ENCODE peak calls at places on chromosome 18, in eight cellular contexts. Q is effector memory CD4-positive, alpha-beta T cell; V is adrenal gland; W is right lobe of liver; X is endodermal cell; F is AG04450; Y is mammary epithelial cell; K is brain microvascular endothelial cell. D is an unnamed sample.

GRCh38 chr18:13464432-13465125 is 246.0 kb downstream of the LDLRAD4 start:
- DNase-seq in V (no peak), W (peak; percentile 76), Q (peak; percentile 70), F (no peak), Y (no peak), K (no peak), X (peak; percentile 33), D (no peak)

GRCh38 chr18:34339155-34339554 is 114.4 kb upstream of the NOL4 start:
- DNase-seq in Y (no peak), V (no peak), Q (no peak), X (no peak), F (no peak), K (no peak), W (no peak), D (no peak)

GRCh38 chr18:12839526-12840196 is 44.4 kb downstream of the PTPN2 start:
- DNase-seq in K (no peak), W (no peak), X (no peak), Y (peak; percentile 42), Q (no peak), F (no peak), V (no peak), D (no peak)

GRCh38 chr18:26863122-26863879 is 2.2 kb downstream of the AQP4 start:
- DNase-seq in V (peak; percentile 45), F (no peak), W (peak; percentile 91), K (no peak), Q (no peak), Y (peak; percentile 34), X (peak; percentile 90), D (peak; percentile 70)

GRCh38 chr18:8380926-8381325 is 228.3 kb upstream of the RAB12 start:
- DNase-seq in F (no peak), K (no peak), W (no peak), Q (no peak), Y (no peak), V (no peak), X (no peak), D (no peak)

GRCh38 chr18:47574966-47575365 is 323.5 kb upstream of the SKOR2 start:
- DNase-seq in X (no peak), K (no peak), V (no peak), W (no peak), F (no peak), Y (no peak), Q (no peak), D (no peak)

GRCh38 chr18:54269924-54270844 is 867 bp downstream of the POLI start:
- DNase-seq in F (no peak), V (peak; percentile 66), Y (peak; percentile 71), W (peak; percentile 65), Q (peak; percentile 56), K (peak; percentile 34), X (peak; percentile 90), D (no peak)

GRCh38 chr18:33673689-33674088 is 95.7 kb downstream of the ASXL3 start:
- DNase-seq in F (no peak), W (no peak), Y (no peak), X (no peak), V (no peak), K (no peak), Q (no peak), D (no peak)

GRCh38 chr18:30971338-30971956 is 71.1 kb downstream of the DSC3 start:
- DNase-seq in Q (no peak), X (no peak), V (no peak), W (no peak), Y (no peak), F (no peak), K (no peak), D (no peak)

GRCh38 chr18:77111449-77112160 is 21.0 kb downstream of the MBP start:
- DNase-seq in K (no peak), F (no peak), W (no peak), V (peak; percentile 19), X (peak; percentile 50), Q (no peak), Y (peak; percentile 48), D (no peak)

GRCh38 chr18:9575558-9575957 is 38.8 kb downstream of the PPP4R1 start:
- DNase-seq in W (peak; percentile 62), Y (peak; percentile 74), X (peak; percentile 84), F (peak; percentile 96), K (peak; percentile 95), V (peak; percentile 91), Q (no peak), D (peak; percentile 16)

GRCh38 chr18:68436485-68436884 is 278.4 kb downstream of the TMX3 start:
- DNase-seq in K (peak; percentile 79), F (no peak), Q (no peak), W (no peak), X (no peak), Y (peak; percentile 66), V (no peak), D (no peak)

GRCh38 chr18:52499646-52500045 is 159.6 kb downstream of the DCC start:
- DNase-seq in V (no peak), K (no peak), X (no peak), W (no peak), F (no peak), Q (no peak), Y (no peak), D (no peak)

GRCh38 chr18:23828426-23828825 is 139.2 kb downstream of the LAMA3 start:
- DNase-seq in X (no peak), K (peak; percentile 85), W (no peak), F (no peak), V (no peak), Q (peak; percentile 39), Y (peak; percentile 93), D (no peak)

GRCh38 chr18:476368-476767 is 24.1 kb downstream of the COLEC12 start:
- DNase-seq in X (no peak), V (no peak), Y (no peak), W (no peak), K (no peak), Q (no peak), F (no peak), D (no peak)
- H3K27ac ChIP-seq in X (no peak overlapping the region), V (no peak overlapping the region), Y (no peak overlapping the region), W (no peak overlapping the region), K (no peak overlapping the region), Q (no peak overlapping the region), F (no peak overlapping the region), D (peak overlapping the region; percentile 49)

DNA sequence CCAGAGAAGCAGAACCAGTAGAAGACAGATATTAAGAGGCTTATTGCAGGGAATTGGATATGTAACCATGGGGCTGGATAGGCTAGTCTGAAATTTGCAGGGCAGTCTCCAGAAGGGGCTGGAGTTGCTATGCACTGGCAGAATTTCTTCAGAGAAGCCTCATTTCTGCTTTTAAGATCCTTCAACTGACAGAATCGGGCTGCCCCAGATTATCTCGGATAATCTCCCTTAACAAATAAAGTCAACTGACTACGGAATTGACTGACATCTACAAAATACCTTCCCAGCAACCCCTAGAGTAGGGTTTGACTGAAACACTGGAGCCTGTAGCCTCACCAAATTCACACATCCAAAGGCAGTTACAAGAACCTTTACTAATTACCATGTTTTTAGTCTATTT is 136.4 kb downstream of the SOCS6 start:
- DNase-seq in V (no peak), Q (no peak), W (no peak), F (no peak), Y (no peak), K (no peak), X (no peak), D (no peak)
- H3K27ac ChIP-seq in V (no peak overlapping the region), Q (no peak overlapping the region), W (no peak overlapping the region), F (no peak overlapping the region), Y (no peak overlapping the region), K (no peak overlapping the region), X (no peak overlapping the region), D (no peak overlapping the region)

GRCh38 chr18:61893971-61894750 is 1.4 kb upstream of the RNF152 start:
- DNase-seq in V (peak; percentile 82), F (no peak), K (peak; percentile 47), Q (peak; percentile 36), Y (peak; percentile 79), W (peak; percentile 93), X (peak; percentile 93), D (peak; percentile 60)

GRCh38 chr18:61891874-61892273 is 933 bp downstream of the RNF152 start:
- DNase-seq in F (no peak), K (no peak), W (no peak), Q (no peak), X (no peak), V (no peak), Y (no peak), D (no peak)

GRCh38 chr18:61891271-61891670 is 1.5 kb downstream of the RNF152 start:
- DNase-seq in W (no peak), Y (peak; percentile 87), V (no peak), Q (no peak), F (no peak), X (no peak), K (no peak), D (no peak)

GRCh38 chr18:61893304-61893970 is 630 bp upstream of the RNF152 start:
- DNase-seq in F (no peak), Q (no peak), X (peak; percentile 83), W (peak; percentile 72), V (peak; percentile 41), Y (peak; percentile 37), K (peak; percentile 40), D (no peak)

DNA sequence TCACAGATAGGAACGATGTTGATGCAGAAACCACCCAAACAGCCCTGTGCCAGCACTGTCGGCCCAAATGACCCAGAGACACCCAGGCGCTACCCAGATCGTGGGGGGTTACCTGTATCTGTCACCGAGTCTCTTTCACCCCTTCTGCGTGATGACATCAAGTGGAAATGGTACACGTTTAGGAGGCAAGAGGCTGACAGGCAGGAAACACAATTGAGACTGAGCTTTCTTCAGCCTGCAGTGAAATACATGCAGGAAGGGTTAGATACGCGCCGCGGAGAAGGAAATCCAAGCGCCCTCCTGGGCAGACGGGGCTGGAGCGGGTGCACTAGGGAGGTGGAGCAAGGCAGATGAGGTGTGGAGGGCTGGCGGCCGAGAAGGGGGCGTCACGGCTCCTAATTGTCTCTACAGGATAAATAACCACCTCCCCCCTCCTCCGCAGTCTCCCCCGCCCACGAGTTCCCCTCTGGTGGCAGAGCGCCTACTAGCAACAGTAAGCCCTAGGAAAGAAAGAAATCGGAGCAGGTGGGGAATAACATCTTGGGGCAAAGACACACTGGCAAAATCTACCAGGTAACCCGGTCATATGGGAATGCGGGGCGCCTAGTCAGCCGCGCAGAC is at the start of gene RNF152:
- DNase-seq in Y (peak; percentile 49), W (peak; percentile 74), Q (no peak), F (no peak), X (peak; percentile 90), V (peak; percentile 38), K (no peak), D (no peak)
- H3K27ac ChIP-seq in Y (peak within 1 kb of the TSS; percentile 60), W (peak within 1 kb of the TSS; percentile 81), Q (no peak within 1 kb of the TSS), F (peak within 1 kb of the TSS; percentile 31), X (no peak within 1 kb of the TSS), V (peak within 1 kb of the TSS; percentile 67), K (peak within 1 kb of the TSS; percentile 57), D (peak within 1 kb of the TSS; percentile 52)

GRCh38 chr18:36732264-36732663 is 96.5 kb downstream of the TPGS2 start:
- DNase-seq in X (no peak), Y (no peak), W (no peak), K (no peak), F (no peak), Q (no peak), V (no peak), D (no peak)

GRCh38 chr18:36736094-36736493 is 92.7 kb downstream of the TPGS2 start:
- DNase-seq in Q (no peak), X (no peak), K (no peak), V (no peak), W (no peak), Y (no peak), F (no peak), D (no peak)

GRCh38 chr18:36735130-36735529 is 93.7 kb downstream of the TPGS2 start:
- DNase-seq in K (no peak), X (no peak), Y (no peak), Q (no peak), W (no peak), V (no peak), F (no peak), D (no peak)

GRCh38 chr18:36733150-36733549 is 95.7 kb downstream of the TPGS2 start:
- DNase-seq in W (no peak), X (no peak), Y (no peak), F (no peak), Q (no peak), V (no peak), K (no peak), D (no peak)

GRCh38 chr18:36734589-36734988 is 94.2 kb downstream of the TPGS2 start:
- DNase-seq in K (no peak), F (no peak), Q (no peak), V (no peak), W (no peak), Y (no peak), X (no peak), D (no peak)
- H3K27ac ChIP-seq in K (no peak overlapping the region), F (no peak overlapping the region), Q (no peak overlapping the region), V (no peak overlapping the region), W (no peak overlapping the region), Y (no peak overlapping the region), X (no peak overlapping the region), D (no peak overlapping the region)

D was measured in caudate nucleus.